ENCODE peak calls at places on chromosomes 2 and 18, in ten cellular contexts. O, U, T, Y, L, A, S, K, I and C are unnamed samples.

GRCh38 chr2:227657204-227657845 is 9.3 kb upstream of the SCYGR5 start:
- DNase-seq in O (no peak), U (no peak), T (no peak), Y (no peak), L (no peak), A (no peak), S (no peak), K (no peak), I (no peak), C (no peak)

GRCh38 chr2:121136323-121136722 is 148.7 kb downstream of the TFCP2L1 start:
- DNase-seq in O (no peak), U (no peak), T (no peak), Y (no peak), L (no peak), A (peak), S (no peak), K (no peak), I (peak), C (no peak)

GRCh38 chr2:29382486-29382885 is 267.3 kb downstream of the CLIP4 start:
- DNase-seq in O (no peak), U (no peak), T (no peak), Y (no peak), L (no peak), A (no peak), S (no peak), K (no peak), I (no peak), C (no peak)

GRCh38 chr2:44932564-44933392 is 8.7 kb upstream of the SIX3 start:
- DNase-seq in O (no peak), U (no peak), T (no peak), Y (no peak), L (no peak), A (no peak), S (no peak), K (no peak), I (no peak), C (no peak)

GRCh38 chr2:171598713-171599319 is 76.5 kb downstream of the CYBRD1 start:
- DNase-seq in O (no peak), U (no peak), T (peak), Y (peak), L (peak), A (peak), S (peak), K (peak), I (peak), C (peak)

GRCh38 chr2:15941970-15942710 is 1.8 kb downstream of the MYCN start:
- DNase-seq in O (no peak), U (no peak), T (no peak), Y (no peak), L (no peak), A (no peak), S (no peak), K (no peak), I (peak), C (no peak)

GRCh38 chr2:201854221-201854801 is 48.0 kb downstream of the CDK15 start:
- DNase-seq in O (no peak), U (peak), T (no peak), Y (peak), L (no peak), A (no peak), S (no peak), K (peak), I (no peak), C (no peak)

GRCh38 chr18:63979409-63979908 is 9.6 kb downstream of the SERPINB8 start:
- DNase-seq in O (no peak), U (peak), T (peak), Y (peak), L (peak), A (peak), S (peak), K (peak), I (peak), C (peak)

GRCh38 chr2:152221870-152222269 is 46.3 kb upstream of the STAM2 start:
- DNase-seq in O (no peak), U (no peak), T (no peak), Y (no peak), L (no peak), A (no peak), S (no peak), K (no peak), I (no peak), C (no peak)

GRCh38 chr2:176175729-176176074 is 12.8 kb upstream of the HOXD1 start:
- DNase-seq in O (no peak), U (no peak), T (no peak), Y (no peak), L (no peak), A (no peak), S (no peak), K (no peak), I (no peak), C (no peak)

GRCh38 chr18:49212819-49213218 is 247.6 kb downstream of the DYM start:
- DNase-seq in O (no peak), U (no peak), T (no peak), Y (peak), L (no peak), A (no peak), S (no peak), K (peak), I (no peak), C (no peak)

GRCh38 chr18:35131387-35132283 is 90.4 kb downstream of the MAPRE2 start:
- DNase-seq in O (no peak), U (no peak), T (no peak), Y (peak), L (no peak), A (no peak), S (no peak), K (no peak), I (no peak), C (no peak)

GRCh38 chr2:182445566-182445965 is 18.7 kb upstream of the PDE1A start:
- DNase-seq in O (no peak), U (no peak), T (no peak), Y (peak), L (no peak), A (no peak), S (no peak), K (no peak), I (no peak), C (no peak)

GRCh38 chr18:66966171-66966570 is 362.3 kb upstream of the CDH19 start:
- DNase-seq in O (no peak), U (no peak), T (no peak), Y (no peak), L (no peak), A (no peak), S (no peak), K (no peak), I (no peak), C (no peak)

GRCh38 chr2:71531522-71532047 is 78.2 kb downstream of the DYSF start:
- DNase-seq in O (no peak), U (peak), T (no peak), Y (peak), L (no peak), A (peak), S (no peak), K (peak), I (peak), C (no peak)

GRCh38 chr2:205684871-205685313 is 2.6 kb downstream of the NRP2 start:
- DNase-seq in O (no peak), U (no peak), T (no peak), Y (no peak), L (no peak), A (no peak), S (no peak), K (no peak), I (no peak), C (no peak)

GRCh38 chr18:48614005-48614404 is 75.2 kb downstream of the CTIF start:
- DNase-seq in O (no peak), U (no peak), T (no peak), Y (no peak), L (no peak), A (no peak), S (no peak), K (no peak), I (no peak), C (no peak)

GRCh38 chr2:176398783-176399182 is 129.5 kb downstream of the MTX2 start:
- DNase-seq in O (no peak), U (no peak), T (no peak), Y (peak), L (no peak), A (no peak), S (no peak), K (peak), I (no peak), C (no peak)

GRCh38 chr2:168456526-168457176 is 579 bp downstream of the CERS6 start:
- DNase-seq in O (no peak), U (no peak), T (peak), Y (peak), L (peak), A (peak), S (peak), K (no peak), I (peak), C (peak)

GRCh38 chr2:226207671-226208070 is 591.9 kb downstream of the IRS1 start:
- DNase-seq in O (no peak), U (no peak), T (no peak), Y (no peak), L (no peak), A (no peak), S (no peak), K (peak), I (no peak), C (no peak)

GRCh38 chr18:33022370-33022769 is 249.5 kb upstream of the KLHL14 start:
- DNase-seq in O (no peak), U (no peak), T (no peak), Y (no peak), L (no peak), A (no peak), S (no peak), K (no peak), I (no peak), C (no peak)